ENCODE peak calls at places on chromosomes 12 and 14, in seven cellular contexts. P, O, K, Z, U, C and I are unnamed samples.

GRCh38 chr14:75648066-75648838 is 12.4 kb downstream of the ERG28 start:
- DNase-seq in P (no peak), K (peak), Z (peak), O (no peak), C (peak), U (no peak), I (peak)

GRCh38 chr12:106358410-106359241 is 1.1 kb downstream of the POLR3B start:
- DNase-seq in P (no peak), U (no peak), O (no peak), K (peak), C (peak), Z (peak), I (peak)

GRCh38 chr12:105330283-105330937 is at the start of gene C12orf75:
- DNase-seq in P (peak), K (peak), Z (peak), U (peak), O (no peak), C (peak), I (peak)

GRCh38 chr12:3224530-3224903 is 147.3 kb downstream of the TSPAN9 start:
- DNase-seq in Z (no peak), U (no peak), O (no peak), C (no peak), P (no peak), K (no peak), I (no peak)

GRCh38 chr12:48996794-48997718 is 2.1 kb downstream of the DDN start:
- DNase-seq in O (no peak), P (peak), C (peak), Z (peak), U (no peak), K (peak), I (peak)

GRCh38 chr14:74667758-74668157 is 45.1 kb downstream of the AREL1 start:
- DNase-seq in Z (peak), U (no peak), P (no peak), C (no peak), O (no peak), K (peak), I (no peak)

GRCh38 chr12:116749884-116750283 is 11.8 kb downstream of the RNFT2 start:
- DNase-seq in Z (no peak), P (peak), K (no peak), O (no peak), U (no peak), C (no peak), I (no peak)

GRCh38 chr14:103402700-103403099 is 17.5 kb downstream of the MARK3 start:
- DNase-seq in K (peak), C (peak), P (no peak), Z (peak), O (no peak), U (no peak), I (no peak)

GRCh38 chr12:105659355-105660075 is 329.0 kb downstream of the C12orf75 start:
- DNase-seq in O (no peak), U (no peak), C (no peak), Z (no peak), K (no peak), P (no peak), I (no peak)

GRCh38 chr14:104461676-104462443 is 117.7 kb upstream of the C14orf180 start:
- DNase-seq in C (no peak), P (peak), O (no peak), Z (no peak), K (no peak), U (peak), I (no peak)

GRCh38 chr14:75452324-75452723 is 24.5 kb downstream of the JDP2 start:
- DNase-seq in U (no peak), Z (no peak), C (peak), O (no peak), K (no peak), P (no peak), I (no peak)

GRCh38 chr14:51500776-51501175 is 150.9 kb upstream of the FRMD6 start:
- DNase-seq in U (no peak), P (no peak), C (no peak), Z (no peak), K (no peak), O (no peak), I (no peak)

GRCh38 chr12:104715562-104716182 is 242.4 kb downstream of the SLC41A2 start:
- DNase-seq in U (no peak), C (no peak), O (no peak), K (no peak), Z (no peak), P (no peak), I (no peak)

GRCh38 chr14:28298156-28298555 is 468.4 kb upstream of the FOXG1 start:
- DNase-seq in O (no peak), K (no peak), P (no peak), C (no peak), Z (no peak), U (no peak), I (no peak)

GRCh38 chr14:69719501-69719951 is 47.4 kb upstream of the SRSF5 start:
- DNase-seq in O (no peak), Z (peak), P (peak), C (no peak), U (no peak), K (peak), I (peak)

GRCh38 chr14:32576088-32576795 is 247.1 kb downstream of the AKAP6 start:
- DNase-seq in K (peak), U (peak), O (no peak), P (peak), Z (peak), C (peak), I (peak)

GRCh38 chr14:102645746-102646440 is 53.4 kb downstream of the RCOR1 start:
- DNase-seq in C (no peak), P (no peak), U (no peak), Z (peak), K (no peak), O (no peak), I (no peak)

GRCh38 chr12:109961612-109962011 is 34.6 kb downstream of the GIT2 start:
- DNase-seq in Z (no peak), C (no peak), U (no peak), P (no peak), K (no peak), O (no peak), I (no peak)

GRCh38 chr14:61730756-61731373 is 31.4 kb upstream of the SNAPC1 start:
- DNase-seq in U (no peak), K (no peak), P (no peak), C (no peak), Z (no peak), O (no peak), I (no peak)

GRCh38 chr14:92385561-92385960 is 62.6 kb downstream of the SLC24A4 start:
- DNase-seq in C (no peak), P (no peak), O (no peak), U (no peak), K (no peak), Z (no peak), I (no peak)

GRCh38 chr14:82511399-82511798 is 977.7 kb upstream of the SEL1L start:
- DNase-seq in Z (no peak), P (no peak), K (no peak), C (no peak), U (no peak), O (no peak), I (no peak)

DNA sequence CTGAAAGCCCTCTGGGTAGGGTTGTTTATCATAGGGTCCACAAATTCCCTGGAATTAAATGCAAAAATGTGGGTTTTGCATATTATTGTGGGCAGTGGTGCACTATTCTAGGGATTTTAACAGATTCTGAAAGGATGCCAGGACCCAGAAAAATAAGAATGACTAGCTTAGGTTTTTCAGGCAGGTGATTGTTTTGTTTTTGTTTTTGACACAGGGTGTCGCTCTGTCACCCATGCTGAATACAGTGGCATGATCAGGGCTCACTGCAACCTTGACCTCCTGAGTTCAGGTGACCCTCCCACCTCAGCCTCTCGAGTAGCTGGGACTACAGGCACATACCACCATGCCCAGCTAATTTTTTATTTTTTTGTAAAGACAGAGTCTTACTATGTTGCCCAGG is 19.2 kb downstream of the GALNT6 start:
- DNase-seq in Z (no peak), K (no peak), P (no peak), U (no peak), O (no peak), C (peak), I (peak)
- H3K18ac ChIP-seq in Z (peak), K (no peak), P (no peak), U (no peak), O (no peak), C (peak), I (peak)

GRCh38 chr12:127296591-127296990 is 970.4 kb upstream of the TMEM132C start:
- DNase-seq in U (no peak), P (no peak), O (no peak), K (no peak), Z (no peak), C (no peak), I (no peak)
- H3K18ac ChIP-seq in U (no peak), P (no peak), O (no peak), K (no peak), Z (no peak), C (no peak), I (no peak)

DNA sequence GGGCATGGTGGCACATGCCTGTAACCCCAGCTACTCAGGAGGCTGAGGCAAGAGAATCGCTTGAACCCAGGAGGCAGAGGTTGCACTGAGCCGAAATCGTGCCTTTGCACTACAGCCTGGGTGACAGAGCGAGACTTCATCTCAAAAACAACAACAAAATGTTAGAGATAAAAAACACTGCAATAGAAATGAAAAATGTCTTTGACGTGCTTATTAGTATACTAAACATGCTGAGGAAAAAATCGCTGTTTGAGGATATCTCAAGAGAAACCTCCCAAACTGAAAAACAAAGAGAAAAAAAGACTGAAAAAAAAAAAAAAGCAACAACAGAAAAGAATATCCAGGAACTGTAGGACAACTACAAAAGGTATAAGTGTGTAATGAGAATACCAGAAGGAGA is 15.2 kb upstream of the APOLD1 start:
- DNase-seq in U (no peak), Z (no peak), P (no peak), K (no peak), C (no peak), O (no peak), I (no peak)
- H3K18ac ChIP-seq in U (no peak), Z (no peak), P (no peak), K (no peak), C (no peak), O (no peak), I (no peak)

DNA sequence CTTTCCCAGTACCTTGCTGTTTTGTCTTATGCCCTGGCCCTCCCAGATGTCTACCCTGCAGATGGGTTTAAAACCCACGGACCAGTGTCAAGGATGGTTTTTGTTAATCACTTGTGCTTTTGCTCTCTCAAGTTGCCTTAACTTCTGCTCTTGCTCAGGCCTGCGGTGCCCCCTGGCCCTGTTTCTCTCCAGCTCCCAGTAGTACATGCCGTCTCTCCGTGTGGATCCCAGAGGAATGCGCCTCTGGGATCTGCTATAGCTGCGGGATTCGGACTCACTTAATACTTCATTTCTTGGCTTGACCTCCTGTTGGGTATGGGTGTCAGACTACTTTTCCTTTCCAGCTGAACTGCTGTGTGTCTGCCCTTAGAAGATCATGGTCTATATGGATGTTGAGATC is 14.5 kb downstream of the PLEKHG3 start:
- DNase-seq in P (no peak), K (no peak), C (peak), U (no peak), O (no peak), Z (no peak), I (no peak)
- H3K18ac ChIP-seq in P (no peak), K (peak), C (no peak), U (no peak), O (no peak), Z (no peak), I (no peak)